ENCODE peak calls at places on chromosome 3, in five cellular contexts. G, M, X, E and Z are unnamed samples.

GRCh38 chr3:197137741-197138140 is 108.1 kb upstream of the MELTF start:
- DNase-seq in G (no peak), M (no peak), X (no peak), E (no peak), Z (no peak)

GRCh38 chr3:148005456-148005855 is 596.3 kb downstream of the ZIC1 start:
- DNase-seq in G (no peak), M (no peak), X (no peak), E (no peak), Z (no peak)

GRCh38 chr3:128348805-128349531 is 117.7 kb downstream of the DNAJB8 start:
- DNase-seq in G (no peak), M (no peak), X (peak), E (no peak), Z (no peak)

GRCh38 chr3:156691920-156692319 is 17.5 kb downstream of the TIPARP start:
- DNase-seq in G (peak), M (no peak), X (peak), E (no peak), Z (no peak)

GRCh38 chr3:25547928-25548327 is 116.8 kb downstream of the TOP2B start:
- DNase-seq in G (no peak), M (no peak), X (no peak), E (no peak), Z (no peak)

GRCh38 chr3:100260685-100261480 is at the start of gene TBC1D23:
- DNase-seq in G (peak), M (peak), X (peak), E (peak), Z (peak)

GRCh38 chr3:11558002-11558401 is 85.7 kb downstream of the VGLL4 start:
- DNase-seq in G (peak), M (no peak), X (peak), E (no peak), Z (no peak)

GRCh38 chr3:17424137-17424536 is 318.3 kb downstream of the TBC1D5 start:
- DNase-seq in G (no peak), M (no peak), X (peak), E (no peak), Z (no peak)

GRCh38 chr3:99407257-99407656 is 231.1 kb upstream of the COL8A1 start:
- DNase-seq in G (no peak), M (no peak), X (no peak), E (no peak), Z (no peak)

GRCh38 chr3:171306631-171307030 is 153.6 kb downstream of the TNIK start:
- DNase-seq in G (no peak), M (no peak), X (peak), E (no peak), Z (no peak)

GRCh38 chr3:44482721-44483120 is 5.3 kb upstream of the ZNF445 start:
- DNase-seq in G (no peak), M (no peak), X (peak), E (no peak), Z (no peak)

GRCh38 chr3:133494469-133494868 is 79.0 kb upstream of the CDV3 start:
- DNase-seq in G (no peak), M (no peak), X (peak), E (no peak), Z (no peak)

GRCh38 chr3:123353852-123354238 is 95.0 kb downstream of the ADCY5 start:
- DNase-seq in G (peak), M (no peak), X (peak), E (no peak), Z (no peak)

GRCh38 chr3:190424478-190425439 is 24.9 kb downstream of the TMEM207 start:
- DNase-seq in G (peak), M (peak), X (peak), E (no peak), Z (no peak)

GRCh38 chr3:105359098-105359762 is 7.5 kb upstream of the ALCAM start:
- DNase-seq in G (no peak), M (no peak), X (peak), E (no peak), Z (no peak)

GRCh38 chr3:185766645-185767323 is 58.1 kb downstream of the IGF2BP2 start:
- DNase-seq in G (no peak), M (no peak), X (no peak), E (no peak), Z (no peak)

GRCh38 chr3:114241259-114241658 is 3.9 kb upstream of the ZNF80 start:
- DNase-seq in G (no peak), M (no peak), X (no peak), E (no peak), Z (no peak)

GRCh38 chr3:16528581-16528993 is 15.1 kb upstream of the RFTN1 start:
- DNase-seq in G (no peak), M (no peak), X (no peak), E (no peak), Z (no peak)

GRCh38 chr3:145620486-145620885 is 540.5 kb downstream of the PLOD2 start:
- DNase-seq in G (no peak), M (no peak), X (no peak), E (no peak), Z (no peak)

GRCh38 chr3:46065751-46066256 is 38.5 kb upstream of the XCR1 start:
- DNase-seq in G (no peak), M (no peak), X (no peak), E (no peak), Z (no peak)

GRCh38 chr3:4772171-4772804 is 206.9 kb upstream of the BHLHE40 start:
- DNase-seq in G (no peak), M (peak), X (peak), E (peak), Z (no peak)

GRCh38 chr3:128549283-128550112 is 56.5 kb upstream of the GATA2 start:
- DNase-seq in G (peak), M (peak), X (peak), E (peak), Z (no peak)

GRCh38 chr3:12138044-12138443 is 20.7 kb downstream of the TIMP4 start:
- DNase-seq in G (no peak), M (no peak), X (peak), E (peak), Z (no peak)

GRCh38 chr3:179731544-179731943 is 78.7 kb downstream of the USP13 start:
- DNase-seq in G (no peak), M (peak), X (no peak), E (no peak), Z (no peak)

DNA sequence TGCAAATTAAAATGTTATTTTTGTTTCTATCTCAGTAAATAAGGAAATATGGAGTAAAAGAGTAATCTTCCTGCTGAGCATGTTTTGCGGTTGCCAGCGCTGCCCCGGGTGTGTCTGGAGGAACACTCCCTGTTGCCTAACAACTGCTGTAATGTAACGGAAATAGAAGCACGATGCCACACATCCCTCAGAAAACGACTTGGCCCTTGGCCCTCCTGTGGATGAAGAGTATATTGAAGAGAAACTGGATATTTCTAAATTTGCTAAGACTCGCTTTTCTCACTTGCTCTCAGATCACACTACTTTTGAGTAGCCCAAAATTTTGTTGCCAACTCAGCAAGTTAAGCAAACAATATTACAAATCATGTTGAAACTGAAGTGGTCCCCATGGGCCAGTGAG is 18.9 kb downstream of the CX3CR1 start:
- DNase-seq in G (peak), M (peak), X (peak), E (peak), Z (no peak)
- TF ChIP-seq CTCF in G (peak), M (peak), X (peak), E (peak), Z (peak)

GRCh38 chr3:112303811-112304325 is 9.9 kb upstream of the SLC9C1 start:
- DNase-seq in G (no peak), M (no peak), X (peak), E (no peak), Z (no peak)

GRCh38 chr3:112306825-112307224 is 12.8 kb upstream of the SLC9C1 start:
- DNase-seq in G (no peak), M (no peak), X (no peak), E (no peak), Z (no peak)

GRCh38 chr3:112302881-112303761 is 9.1 kb upstream of the SLC9C1 start:
- DNase-seq in G (no peak), M (no peak), X (peak), E (no peak), Z (no peak)

GRCh38 chr3:112302061-112302830 is 8.2 kb upstream of the SLC9C1 start:
- DNase-seq in G (no peak), M (peak), X (peak), E (no peak), Z (no peak)

GRCh38 chr3:112304611-112305010 is 10.6 kb upstream of the SLC9C1 start:
- DNase-seq in G (no peak), M (no peak), X (peak), E (no peak), Z (no peak)
- TF ChIP-seq CTCF in G (peak), M (peak), X (peak), E (no peak), Z (peak)

GRCh38 chr3:108153451-108153981 is 62.7 kb upstream of the CD47 start:
- DNase-seq in G (no peak), M (no peak), X (peak), E (no peak), Z (no peak)
- TF ChIP-seq CTCF in G (peak), M (peak), X (peak), E (no peak), Z (no peak)

GRCh38 chr3:22862111-22862510 is 341.0 kb upstream of the UBE2E2 start:
- DNase-seq in G (no peak), M (no peak), X (no peak), E (no peak), Z (no peak)
- TF ChIP-seq CTCF in G (no peak), M (no peak), X (no peak), E (no peak), Z (no peak)